ENCODE peak calls at places on chromosomes 6 and 20, in ten cellular contexts. N is uterus; O is mesothelial cell of epicardium; T is effector CD8-positive, alpha-beta T cell; Z is SK-N-DZ; X is breast epithelium; B is Calu3; D is GM12865; F is globus pallidus; Q is Caki2. S is an unnamed sample.
A peak's percentile ranks its signal among the peaks of the same experiment; 100 is the strongest.

GRCh38 chr20:34163316-34163715 is 51.3 kb upstream of the EIF2S2 start:
- DNase-seq in N (no peak), O (no peak), T (no peak), Z (no peak), X (no peak), B (no peak), D (no peak), F (no peak), Q (no peak), S (no peak)

GRCh38 chr6:160435935-160436334 is 87.8 kb downstream of the SLC22A3 start:
- DNase-seq in N (no peak), O (no peak), T (no peak), Z (no peak), X (no peak), B (no peak), D (no peak), F (no peak), Q (no peak), S (no peak)

GRCh38 chr20:32468313-32468640 is 110.1 kb downstream of the ASXL1 start:
- DNase-seq in N (no peak), O (no peak), T (no peak), Z (no peak), X (no peak), B (no peak), D (no peak), F (no peak), Q (no peak), S (no peak)

GRCh38 chr6:106997392-106998257 is 23.1 kb upstream of the CD24 start:
- DNase-seq in N (no peak), O (peak; percentile 34), T (peak; percentile 6), Z (peak; percentile 68), X (peak; percentile 56), B (peak; percentile 80), D (peak; percentile 79), F (peak; percentile 22), Q (peak; percentile 65), S (no peak)

GRCh38 chr20:1001981-1002681 is at the start of gene RSPO4:
- DNase-seq in N (no peak), O (no peak), T (no peak), Z (no peak), X (peak; percentile 30), B (peak; percentile 8), D (no peak), F (no peak), Q (no peak), S (no peak)

GRCh38 chr20:19757487-19757972 is 528 bp upstream of the RIN2 start:
- DNase-seq in N (peak; percentile 88), O (peak; percentile 46), T (no peak), Z (no peak), X (peak; percentile 82), B (peak; percentile 34), D (no peak), F (peak; percentile 55), Q (no peak), S (no peak)

GRCh38 chr6:106631356-106631755 is 2.0 kb downstream of the QRSL1 start:
- DNase-seq in N (no peak), O (no peak), T (no peak), Z (no peak), X (no peak), B (no peak), D (no peak), F (no peak), Q (peak; percentile 19), S (no peak)

GRCh38 chr6:137767931-137768690 is 98.9 kb upstream of the TNFAIP3 start:
- DNase-seq in N (no peak), O (no peak), T (no peak), Z (no peak), X (no peak), B (no peak), D (peak; percentile 78), F (no peak), Q (no peak), S (no peak)

GRCh38 chr6:157670466-157671186 is 152.4 kb upstream of the SNX9 start:
- DNase-seq in N (peak; percentile 66), O (no peak), T (no peak), Z (no peak), X (no peak), B (no peak), D (no peak), F (no peak), Q (no peak), S (no peak)

GRCh38 chr6:126118058-126118759 is 131.9 kb downstream of the TRMT11 start:
- DNase-seq in N (no peak), O (no peak), T (no peak), Z (peak; percentile 37), X (no peak), B (no peak), D (no peak), F (no peak), Q (no peak), S (no peak)

GRCh38 chr6:149924206-149924932 is 1.4 kb upstream of the RAET1G start:
- DNase-seq in N (peak; percentile 7), O (no peak), T (no peak), Z (no peak), X (no peak), B (no peak), D (no peak), F (no peak), Q (no peak), S (no peak)

GRCh38 chr20:24738981-24739633 is 210.0 kb upstream of the CST7 start:
- DNase-seq in N (no peak), O (no peak), T (no peak), Z (no peak), X (no peak), B (no peak), D (peak; percentile 26), F (no peak), Q (no peak), S (no peak)

GRCh38 chr6:15443119-15443518 is 197.2 kb downstream of the JARID2 start:
- DNase-seq in N (no peak), O (no peak), T (no peak), Z (no peak), X (no peak), B (no peak), D (no peak), F (no peak), Q (peak; percentile 33), S (peak; percentile 62)

GRCh38 chr6:87154641-87155271 is 609 bp upstream of the ZNF292 start:
- DNase-seq in N (no peak), O (no peak), T (peak; percentile 63), Z (no peak), X (no peak), B (no peak), D (peak; percentile 95), F (no peak), Q (no peak), S (peak; percentile 45)

GRCh38 chr6:111237757-111238260 is 150.5 kb downstream of the SLC16A10 start:
- DNase-seq in N (no peak), O (no peak), T (no peak), Z (no peak), X (no peak), B (no peak), D (no peak), F (no peak), Q (no peak), S (no peak)

GRCh38 chr20:53656653-53657288 is 63.1 kb upstream of the ZNF217 start:
- DNase-seq in N (no peak), O (no peak), T (no peak), Z (no peak), X (no peak), B (no peak), D (peak; percentile 36), F (no peak), Q (no peak), S (no peak)

GRCh38 chr6:46888031-46888430 is 33.7 kb downstream of the ADGRF5 start:
- DNase-seq in N (no peak), O (no peak), T (no peak), Z (no peak), X (no peak), B (peak; percentile 14), D (no peak), F (no peak), Q (no peak), S (peak; percentile 31)